ENCODE peak calls at places on chromosomes 3 and 15, in ten cellular contexts. Q is MCF 10A; K is HEK293T; R is K562; B is stimulated activated CD8-positive, alpha-beta memory T cell treated with anti-CD3 and anti-CD28 coated beads, Interleukin-4, amount 100 ng/mL, for 1 hour; S is BJ; W is body of pancreas; D is HCEC 1CT; A is activated CD8-positive, alpha-beta memory T cell treated with anti-CD3 and anti-CD28 coated beads for 48 hours; P is hepatic stellate cell. N is an unnamed sample.

GRCh38 chr3:16378415-16378814 is 113.4 kb downstream of the OXNAD1 start:
- DNase-seq in W (no peak), B (no peak), Q (no peak), S (no peak), P (no peak), A (no peak), D (no peak), R (no peak), K (no peak), N (no peak)

GRCh38 chr3:184523825-184524615 is 37.6 kb upstream of the EPHB3 start:
- DNase-seq in P (peak), K (peak), Q (peak), W (peak), S (no peak), B (no peak), R (peak), D (peak), A (no peak), N (no peak)

GRCh38 chr3:134212898-134213665 is 37.6 kb downstream of the RYK start:
- DNase-seq in S (no peak), W (peak), K (peak), P (peak), B (peak), Q (peak), R (peak), D (peak), A (peak), N (peak)

GRCh38 chr15:77599899-77600298 is 32.8 kb downstream of the LINGO1 start:
- DNase-seq in R (peak), A (no peak), Q (peak), W (no peak), K (peak), B (no peak), D (peak), P (peak), S (no peak), N (no peak)

GRCh38 chr3:129006864-129007263 is 5.8 kb downstream of the EFCC1 start:
- DNase-seq in R (no peak), A (no peak), K (no peak), Q (no peak), B (no peak), D (no peak), S (no peak), W (no peak), P (no peak), N (no peak)

GRCh38 chr15:97521390-97521789 is 439.1 kb upstream of the ARRDC4 start:
- DNase-seq in B (no peak), A (no peak), R (no peak), K (no peak), D (no peak), S (no peak), Q (no peak), P (no peak), W (no peak), N (no peak)

GRCh38 chr3:45362768-45363167 is 25.6 kb upstream of the LARS2 start:
- DNase-seq in B (no peak), D (peak), R (no peak), W (peak), Q (no peak), K (no peak), S (no peak), A (no peak), P (no peak), N (no peak)

GRCh38 chr3:45864760-45865567 is 21.4 kb upstream of the CCR9 start:
- DNase-seq in D (no peak), R (no peak), K (no peak), P (no peak), B (no peak), W (no peak), S (no peak), A (no peak), Q (no peak), N (no peak)

GRCh38 chr3:55159016-55159415 is 231.2 kb upstream of the LRTM1 start:
- DNase-seq in S (no peak), P (no peak), Q (no peak), D (no peak), K (no peak), A (no peak), R (no peak), W (no peak), B (no peak), N (no peak)

GRCh38 chr3:127660621-127661253 is 12.0 kb upstream of the ABTB1 start:
- DNase-seq in Q (no peak), R (no peak), P (no peak), K (no peak), D (no peak), B (no peak), S (no peak), A (no peak), W (no peak), N (no peak)

GRCh38 chr3:119690043-119690656 is 12.7 kb upstream of the CFAP91 start:
- DNase-seq in P (peak), Q (peak), R (peak), A (no peak), B (no peak), W (peak), K (peak), D (peak), S (no peak), N (no peak)

GRCh38 chr3:147200545-147200944 is 205.8 kb downstream of the ZIC4 start:
- DNase-seq in D (peak), Q (no peak), A (no peak), B (no peak), K (no peak), R (no peak), S (no peak), W (no peak), P (peak), N (no peak)

GRCh38 chr3:73669268-73669667 is 44.5 kb upstream of the PDZRN3 start:
- DNase-seq in Q (no peak), P (peak), A (no peak), W (no peak), S (no peak), B (no peak), R (no peak), D (peak), K (no peak), N (no peak)

GRCh38 chr15:63381301-63382192 is at the start of gene CA12:
- DNase-seq in P (no peak), S (no peak), W (peak), K (peak), A (no peak), R (no peak), Q (peak), B (no peak), D (peak), N (peak)

GRCh38 chr15:25616471-25616870 is 177.6 kb upstream of the UBE3A start:
- DNase-seq in W (no peak), K (no peak), Q (no peak), S (no peak), B (no peak), P (no peak), A (no peak), D (no peak), R (no peak), N (no peak)

GRCh38 chr15:52146776-52147175 is 34.2 kb upstream of the BCL2L10 start:
- DNase-seq in Q (no peak), W (no peak), P (peak), R (no peak), B (no peak), A (no peak), K (no peak), D (peak), S (no peak), N (no peak)

GRCh38 chr15:85615930-85616329 is 178.8 kb downstream of the KLHL25 start:
- DNase-seq in Q (peak), R (peak), S (no peak), B (no peak), P (no peak), D (peak), K (peak), A (no peak), W (peak), N (no peak)

GRCh38 chr3:88195951-88196434 is 46.2 kb downstream of the C3orf38 start:
- DNase-seq in P (no peak), S (no peak), A (no peak), D (no peak), B (no peak), Q (no peak), R (peak), K (no peak), W (no peak), N (no peak)

GRCh38 chr15:26352909-26353308 is 420.0 kb downstream of the GABRB3 start:
- DNase-seq in Q (no peak), S (no peak), A (no peak), R (no peak), B (no peak), W (no peak), D (no peak), K (no peak), P (no peak), N (no peak)

GRCh38 chr3:114624047-114624445 is 330.2 kb downstream of the TIGIT start:
- DNase-seq in Q (peak), B (no peak), D (peak), W (peak), R (no peak), K (no peak), A (no peak), S (no peak), P (no peak), N (no peak)

GRCh38 chr3:181948286-181948685 is 236.6 kb downstream of the SOX2 start:
- DNase-seq in S (no peak), A (no peak), P (no peak), W (no peak), K (no peak), B (no peak), D (no peak), R (no peak), Q (peak), N (no peak)

GRCh38 chr3:170555329-170555728 is 30.5 kb downstream of the SLC7A14 start:
- DNase-seq in B (no peak), S (no peak), R (no peak), Q (peak), K (no peak), W (no peak), D (peak), A (no peak), P (peak), N (no peak)

GRCh38 chr3:31319332-31319731 is 213.4 kb upstream of the STT3B start:
- DNase-seq in R (no peak), P (no peak), D (no peak), W (no peak), K (no peak), Q (no peak), B (no peak), A (no peak), S (no peak), N (no peak)

GRCh38 chr3:194536883-194537637 is 50.3 kb upstream of the ATP13A3 start:
- DNase-seq in B (no peak), K (no peak), S (no peak), W (peak), A (no peak), Q (peak), P (no peak), D (no peak), R (no peak), N (no peak)

GRCh38 chr3:163916596-163917560 is 1161.4 kb downstream of the SI start:
- DNase-seq in R (peak), K (peak), S (no peak), P (no peak), W (peak), A (no peak), D (no peak), B (no peak), Q (peak), N (no peak)

GRCh38 chr3:9497821-9498565 is 55.6 kb downstream of the LHFPL4 start:
- DNase-seq in D (peak), K (no peak), A (no peak), R (no peak), Q (peak), W (no peak), S (no peak), B (no peak), P (no peak), N (no peak)

GRCh38 chr3:36678216-36679013 is 85.9 kb downstream of the DCLK3 start:
- DNase-seq in D (peak), B (no peak), P (no peak), R (no peak), W (no peak), S (no peak), K (no peak), Q (peak), A (no peak), N (no peak)

GRCh38 chr15:27095809-27096580 is 125.0 kb downstream of the GABRG3 start:
- DNase-seq in S (no peak), A (no peak), R (no peak), W (no peak), P (no peak), Q (no peak), D (no peak), B (no peak), K (no peak), N (no peak)

GRCh38 chr15:101827257-101827656 is 15.3 kb downstream of the OR4F15 start:
- DNase-seq in D (peak), A (no peak), W (no peak), Q (no peak), R (no peak), S (peak), B (no peak), K (no peak), P (no peak), N (no peak)

GRCh38 chr3:30996467-30996866 is 102.0 kb upstream of the GADL1 start:
- DNase-seq in K (no peak), D (no peak), S (no peak), Q (no peak), R (no peak), W (no peak), B (no peak), A (no peak), P (no peak), N (no peak)

GRCh38 chr15:87207251-87207650 is 1049.3 kb downstream of the NTRK3 start:
- DNase-seq in K (no peak), P (no peak), B (no peak), Q (no peak), A (no peak), W (no peak), S (no peak), D (no peak), R (no peak), N (no peak)

GRCh38 chr3:126355777-126356372 is 1.3 kb downstream of the KLF15 start:
- DNase-seq in D (peak), S (no peak), B (no peak), P (peak), R (peak), W (peak), Q (no peak), K (peak), A (no peak), N (peak)

GRCh38 chr15:23497710-23498111 is 50.7 kb upstream of the GOLGA6L2 start:
- DNase-seq in P (no peak), Q (no peak), A (no peak), S (no peak), B (no peak), R (peak), D (no peak), W (no peak), K (peak), N (no peak)

GRCh38 chr3:179108091-179108490 is 36.5 kb upstream of the ZMAT3 start:
- DNase-seq in S (no peak), A (no peak), P (peak), D (peak), K (no peak), Q (no peak), W (no peak), B (no peak), R (no peak), N (no peak)

GRCh38 chr3:127215714-127216414 is 22.9 kb downstream of the PRR23E start:
- DNase-seq in A (no peak), K (no peak), Q (no peak), D (no peak), R (no peak), S (no peak), B (no peak), P (no peak), W (no peak), N (no peak)

GRCh38 chr3:171774516-171774915 is 35.8 kb downstream of the PLD1 start:
- DNase-seq in R (no peak), S (no peak), P (no peak), D (no peak), W (no peak), B (no peak), K (no peak), A (no peak), Q (no peak), N (no peak)

GRCh38 chr15:71755571-71755970 is 54.8 kb upstream of the NR2E3 start:
- DNase-seq in B (no peak), R (no peak), A (no peak), K (no peak), W (no peak), P (no peak), D (no peak), S (no peak), Q (no peak), N (no peak)

GRCh38 chr3:106765342-106765741 is 611.9 kb upstream of the CCDC54 start:
- DNase-seq in R (no peak), A (no peak), Q (peak), K (no peak), B (no peak), P (peak), D (peak), S (no peak), W (no peak), N (no peak)

N was measured in H1.